ENCODE peak calls at places on chromosomes 13 and 19, in ten cellular contexts. X is testis; Y is left lobe of liver; J is DMS153; C is left ventricle myocardium superior; E is activated effector memory CD4-positive, alpha-beta T cell treated with anti-CD3 and anti-CD28 coated beads, Interleukin-2, amount 50 U/mL, for 16 hours; U is foreskin fibroblast; R is occipital lobe; N is psoas muscle; O is naive thymus-derived CD8-positive, alpha-beta T cell. D is an unnamed sample.

GRCh38 chr13:83229574-83230300 is 652.5 kb downstream of the SLITRK1 start:
- DNase-seq in J (no peak), R (no peak), Y (no peak), U (peak; percentile 35), C (no peak), E (no peak), X (no peak), N (no peak), O (no peak), D (no peak)

GRCh38 chr13:80787604-80788003 is 446.7 kb upstream of the SPRY2 start:
- DNase-seq in C (no peak), O (no peak), U (peak; percentile 6), J (no peak), Y (no peak), X (no peak), R (no peak), N (no peak), E (no peak), D (no peak)

GRCh38 chr13:99809931-99810330 is 161.6 kb downstream of the ZIC5 start:
- DNase-seq in E (no peak), X (no peak), N (no peak), R (no peak), O (no peak), J (no peak), U (no peak), C (no peak), Y (no peak), D (no peak)

GRCh38 chr13:44746690-44747089 is 170.6 kb upstream of the TSC22D1 start:
- DNase-seq in U (peak; percentile 70), N (no peak), Y (no peak), O (no peak), E (no peak), X (no peak), R (no peak), J (no peak), C (no peak), D (no peak)

GRCh38 chr19:22619371-22619770 is 14.8 kb upstream of the ZNF492 start:
- DNase-seq in C (no peak), J (no peak), O (no peak), X (peak; percentile 78), U (no peak), N (no peak), Y (no peak), E (no peak), R (peak; percentile 12), D (peak; percentile 47)

GRCh38 chr19:28868836-28869235 is 344.1 kb downstream of the UQCRFS1 start:
- DNase-seq in Y (no peak), N (no peak), U (no peak), X (no peak), R (no peak), J (no peak), E (no peak), O (no peak), C (no peak), D (no peak)

GRCh38 chr13:44692173-44692713 is 116.1 kb upstream of the TSC22D1 start:
- DNase-seq in Y (no peak), N (no peak), U (no peak), O (no peak), J (no peak), R (no peak), X (no peak), E (no peak), C (no peak), D (no peak)

GRCh38 chr19:19591133-19591825 is 27.2 kb downstream of the PBX4 start:
- DNase-seq in O (peak; percentile 71), R (no peak), C (no peak), U (peak; percentile 99), N (no peak), E (peak; percentile 89), X (no peak), Y (no peak), J (no peak), D (no peak)

GRCh38 chr13:111865046-111865445 is 201.9 kb upstream of the SOX1 start:
- DNase-seq in O (no peak), E (no peak), R (no peak), X (no peak), Y (no peak), N (no peak), U (no peak), C (no peak), J (no peak), D (no peak)

GRCh38 chr13:37375724-37376123 is 222.8 kb downstream of the POSTN start:
- DNase-seq in Y (no peak), R (no peak), J (no peak), C (no peak), X (no peak), U (peak; percentile 45), O (no peak), E (no peak), N (no peak), D (no peak)

GRCh38 chr13:46179576-46180368 is 2.2 kb downstream of the LCP1 start:
- DNase-seq in Y (no peak), U (no peak), E (peak; percentile 90), N (peak; percentile 60), R (no peak), C (peak; percentile 57), O (peak; percentile 88), J (no peak), X (peak; percentile 33), D (peak; percentile 25)

GRCh38 chr13:41384749-41385503 is 72.4 kb upstream of the RGCC start:
- DNase-seq in J (no peak), E (no peak), X (no peak), Y (no peak), C (no peak), U (peak; percentile 58), N (no peak), O (no peak), R (no peak), D (no peak)

GRCh38 chr13:109336730-109337129 is 449.7 kb downstream of the IRS2 start:
- DNase-seq in Y (no peak), C (no peak), E (no peak), J (no peak), O (no peak), R (no peak), U (peak; percentile 84), N (no peak), X (no peak), D (no peak)

GRCh38 chr13:35512271-35512920 is 35.9 kb upstream of the MAB21L1 start:
- DNase-seq in Y (no peak), E (no peak), R (no peak), C (no peak), O (no peak), U (peak; percentile 94), J (no peak), N (peak; percentile 31), X (peak; percentile 22), D (no peak)

GRCh38 chr13:48448963-48449614 is 36.2 kb upstream of the LPAR6 start:
- DNase-seq in R (no peak), O (no peak), C (no peak), X (no peak), E (no peak), U (peak; percentile 85), N (no peak), J (no peak), Y (no peak), D (no peak)

GRCh38 chr13:71412231-71412630 is 454.8 kb downstream of the DACH1 start:
- DNase-seq in U (no peak), X (no peak), C (no peak), R (no peak), Y (no peak), J (no peak), O (no peak), E (no peak), N (no peak), D (no peak)

GRCh38 chr13:109869312-109870237 is 83.2 kb upstream of the IRS2 start:
- DNase-seq in E (no peak), U (peak; percentile 65), N (peak; percentile 80), O (no peak), C (peak; percentile 87), Y (peak; percentile 78), X (peak; percentile 90), J (peak; percentile 96), R (peak; percentile 53), D (peak; percentile 89)

GRCh38 chr19:5803752-5804515 is 933 bp upstream of the NRTN start:
- DNase-seq in O (peak; percentile 94), Y (peak; percentile 94), U (peak; percentile 95), J (peak; percentile 75), N (peak; percentile 85), R (no peak), E (peak; percentile 97), X (peak; percentile 89), C (peak; percentile 91), D (peak; percentile 89)

GRCh38 chr19:13807421-13808021 is 12.3 kb downstream of the ZSWIM4 start:
- DNase-seq in X (no peak), U (no peak), C (no peak), R (no peak), Y (no peak), N (no peak), O (no peak), J (no peak), E (no peak), D (no peak)

GRCh38 chr13:46686171-46686570 is 110.8 kb downstream of the ESD start:
- DNase-seq in O (no peak), R (no peak), C (no peak), E (no peak), X (no peak), U (no peak), Y (no peak), J (no peak), N (no peak), D (no peak)

GRCh38 chr19:55640577-55641375 is at the start of gene ZNF580:
- DNase-seq in E (peak; percentile 86), Y (peak; percentile 73), R (peak; percentile 43), C (peak; percentile 84), U (peak; percentile 93), J (no peak), X (peak; percentile 61), N (peak; percentile 86), O (peak; percentile 78), D (peak; percentile 80)

GRCh38 chr19:3632739-3633558 is 6.4 kb upstream of the CACTIN start:
- DNase-seq in E (no peak), Y (no peak), O (no peak), X (peak; percentile 70), C (no peak), J (no peak), U (no peak), N (no peak), R (peak; percentile 22), D (no peak)